ENCODE peak calls at places on chromosomes 1 and 21, in eight cellular contexts. V, N, U, G, O, C, Q and L are unnamed samples.
A peak's percentile ranks its signal among the peaks of the same experiment; 100 is the strongest.

GRCh38 chr1:7616076-7616833 is 154.8 kb upstream of the VAMP3 start:
- DNase-seq in V (peak; percentile 41), N (peak; percentile 90), U (no peak), G (peak; percentile 52), O (peak; percentile 14), C (peak; percentile 20), Q (no peak), L (peak; percentile 70)

GRCh38 chr1:184425449-184426277 is 38.8 kb downstream of the C1orf21 start:
- DNase-seq in V (no peak), N (no peak), U (no peak), G (peak; percentile 38), O (peak; percentile 85), C (no peak), Q (no peak), L (no peak)

GRCh38 chr1:209323743-209324142 is 259.8 kb upstream of the CAMK1G start:
- DNase-seq in V (no peak), N (no peak), U (no peak), G (no peak), O (no peak), C (no peak), Q (no peak), L (no peak)

GRCh38 chr1:42736152-42736551 is 3.9 kb downstream of the CLDN19 start:
- DNase-seq in V (peak; percentile 20), N (no peak), U (no peak), G (peak; percentile 31), O (peak; percentile 74), C (no peak), Q (no peak), L (no peak)

GRCh38 chr1:205994342-205994741 is 8.9 kb downstream of the RAB7B start:
- DNase-seq in V (no peak), N (no peak), U (no peak), G (no peak), O (no peak), C (peak; percentile 94), Q (no peak), L (no peak)

GRCh38 chr1:75985827-75986226 is 53.6 kb upstream of the ASB17 start:
- DNase-seq in V (peak; percentile 77), N (no peak), U (no peak), G (no peak), O (no peak), C (no peak), Q (no peak), L (no peak)

GRCh38 chr1:167121375-167122120 is 27.7 kb downstream of the STYXL2 start:
- DNase-seq in V (peak; percentile 19), N (no peak), U (no peak), G (peak; percentile 83), O (peak; percentile 87), C (peak; percentile 78), Q (peak; percentile 32), L (peak; percentile 81)

GRCh38 chr1:206421616-206422355 is 48.5 kb upstream of the IKBKE start:
- DNase-seq in V (no peak), N (no peak), U (no peak), G (no peak), O (no peak), C (no peak), Q (no peak), L (no peak)

GRCh38 chr21:34936874-34937563 is 112.1 kb downstream of the RUNX1 start:
- DNase-seq in V (no peak), N (no peak), U (no peak), G (no peak), O (no peak), C (no peak), Q (no peak), L (no peak)

GRCh38 chr1:224333309-224333926 is 3.4 kb upstream of the NVL start:
- DNase-seq in V (peak; percentile 79), N (peak; percentile 60), U (peak; percentile 65), G (no peak), O (no peak), C (no peak), Q (no peak), L (no peak)

GRCh38 chr1:192225713-192226112 is 67.5 kb downstream of the RGS18 start:
- DNase-seq in V (peak; percentile 63), N (no peak), U (no peak), G (no peak), O (no peak), C (no peak), Q (no peak), L (no peak)

GRCh38 chr1:222028151-222028550 is 286.3 kb upstream of the DUSP10 start:
- DNase-seq in V (no peak), N (no peak), U (no peak), G (no peak), O (no peak), C (no peak), Q (no peak), L (no peak)

GRCh38 chr1:3918966-3919611 is 19.0 kb upstream of the C1orf174 start:
- DNase-seq in V (no peak), N (no peak), U (no peak), G (no peak), O (no peak), C (no peak), Q (no peak), L (peak; percentile 50)

GRCh38 chr1:222095606-222096475 is 354.0 kb upstream of the DUSP10 start:
- DNase-seq in V (no peak), N (no peak), U (peak; percentile 32), G (peak; percentile 45), O (peak; percentile 35), C (no peak), Q (no peak), L (no peak)

DNA sequence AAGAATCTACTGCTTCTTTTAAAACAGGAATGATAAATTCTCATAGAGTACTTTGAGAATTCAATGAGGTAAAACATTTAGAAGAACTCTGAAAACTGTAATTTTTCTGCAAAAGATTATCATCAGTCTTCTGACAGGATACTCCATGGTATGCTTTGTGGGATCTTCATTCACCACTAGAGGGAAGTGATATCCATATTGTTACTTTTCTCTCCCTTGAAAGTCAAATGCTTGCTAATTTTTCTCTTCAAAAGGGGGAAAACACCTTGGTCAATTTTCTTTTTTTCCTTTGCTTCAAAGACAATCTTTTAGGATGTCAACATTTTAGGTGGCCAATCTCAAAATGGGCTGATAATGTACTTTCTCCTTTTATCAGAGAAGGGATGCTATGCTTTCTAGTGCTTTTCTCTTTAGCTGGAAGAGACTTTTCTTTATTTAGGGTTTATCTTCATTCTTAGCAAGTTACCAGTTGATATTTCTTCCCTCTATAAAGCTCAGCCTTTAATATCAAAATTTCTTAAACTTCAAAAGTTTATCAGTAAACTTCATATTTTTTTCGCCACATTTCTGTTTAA is 95.5 kb downstream of the NEGR1 start:
- DNase-seq in V (peak; percentile 50), N (no peak), U (peak; percentile 8), G (no peak), O (no peak), C (no peak), Q (no peak), L (no peak)
- TF ChIP-seq CTCF in V (peak; percentile 75), N (peak; percentile 64), U (peak; percentile 53), G (no peak), O (peak; percentile 42), C (peak; percentile 43), Q (no peak), L (peak; percentile 54)

GRCh38 chr21:33364830-33365229 is 38.4 kb upstream of the IFNGR2 start:
- DNase-seq in V (no peak), N (no peak), U (no peak), G (no peak), O (no peak), C (no peak), Q (no peak), L (no peak)

GRCh38 chr21:33360281-33360680 is 35.5 kb downstream of the IFNAR1 start:
- DNase-seq in V (peak; percentile 53), N (no peak), U (no peak), G (no peak), O (no peak), C (no peak), Q (no peak), L (no peak)

GRCh38 chr21:33359446-33359845 is 34.7 kb downstream of the IFNAR1 start:
- DNase-seq in V (no peak), N (no peak), U (no peak), G (no peak), O (no peak), C (no peak), Q (no peak), L (no peak)

GRCh38 chr21:33360871-33361602 is 36.3 kb downstream of the IFNAR1 start:
- DNase-seq in V (peak; percentile 56), N (peak; percentile 75), U (peak; percentile 67), G (peak; percentile 82), O (peak; percentile 89), C (peak; percentile 74), Q (peak; percentile 71), L (peak; percentile 90)

GRCh38 chr21:33362044-33362555 is 37.3 kb downstream of the IFNAR1 start:
- DNase-seq in V (no peak), N (peak; percentile 49), U (no peak), G (peak; percentile 50), O (peak; percentile 56), C (no peak), Q (peak; percentile 43), L (no peak)
- H3K4me3 ChIP-seq in V (no peak overlapping the region), N (peak overlapping the region; percentile 27), U (no peak overlapping the region), G (peak overlapping the region; percentile 8), O (peak overlapping the region; percentile 0), C (peak overlapping the region; percentile 29), Q (no peak overlapping the region), L (peak overlapping the region; percentile 37)

GRCh38 chr1:84724128-84724860 is 34.0 kb upstream of the SSX2IP start:
- DNase-seq in V (no peak), N (no peak), U (peak; percentile 27), G (no peak), O (peak; percentile 14), C (no peak), Q (no peak), L (no peak)
- TF ChIP-seq CTCF in V (no peak), N (no peak), U (peak; percentile 86), G (no peak), O (peak; percentile 15), C (peak; percentile 10), Q (no peak), L (peak; percentile 24)

DNA sequence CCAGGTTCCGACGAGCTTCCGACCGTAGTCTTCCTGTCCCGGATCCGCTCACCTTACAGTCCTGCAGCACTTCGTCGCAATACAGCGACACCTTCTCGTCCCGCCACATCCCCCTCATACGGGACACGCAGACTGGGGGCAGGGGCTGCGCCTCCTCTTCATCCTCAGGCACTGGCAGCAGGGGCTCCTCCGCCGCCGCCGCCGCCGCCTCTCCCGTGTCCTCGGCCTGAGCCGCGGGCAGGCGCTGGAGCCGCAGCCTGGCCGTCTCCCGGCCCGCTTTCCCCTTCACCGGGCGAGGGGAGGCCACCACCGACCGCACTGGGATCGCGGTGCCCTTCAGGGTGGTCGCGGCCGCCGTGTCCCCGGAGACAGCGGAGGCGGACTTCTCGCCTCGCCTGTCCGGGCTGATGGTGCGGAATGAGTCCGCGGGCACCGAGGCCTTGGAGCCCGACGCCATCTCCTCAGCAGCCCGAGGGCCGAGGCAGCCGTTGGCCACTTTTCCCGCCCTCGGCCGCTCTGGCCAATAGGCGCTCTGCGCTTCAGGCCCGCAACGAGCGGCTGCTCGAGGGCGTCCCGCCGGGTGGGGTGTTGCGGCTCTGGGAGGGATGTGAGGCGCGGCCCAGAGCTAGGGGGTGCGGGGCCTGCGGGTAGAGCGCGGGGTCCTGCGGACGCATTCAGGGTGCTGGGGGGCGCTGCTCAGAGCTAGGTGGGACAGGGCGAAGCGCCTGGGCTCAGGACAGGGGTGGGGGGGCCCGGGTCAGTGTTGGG is at the start of gene SHCBP1L:
- DNase-seq in V (no peak), N (no peak), U (no peak), G (no peak), O (no peak), C (no peak), Q (no peak), L (no peak)
- H3K4me3 ChIP-seq in V (no peak within 1 kb of the TSS), N (no peak within 1 kb of the TSS), U (no peak within 1 kb of the TSS), G (peak within 1 kb of the TSS; percentile 28), O (no peak within 1 kb of the TSS), C (peak within 1 kb of the TSS; percentile 52), Q (no peak within 1 kb of the TSS), L (no peak within 1 kb of the TSS)